ENCODE peak calls at places on chromosomes 12 and 14, in ten cellular contexts. J is stomach, W is PC-3, C is K562, Y is body of pancreas, X is SJSA1, D is transverse colon, V is AG04450, G is aorta, A is cardiac muscle cell. F is an unnamed sample.

GRCh38 chr12:27615331-27615891 is 80.8 kb upstream of the REP15 start:
- DNase-seq in C (no peak), G (no peak), Y (no peak), W (peak; percentile 81), V (no peak), X (peak; percentile 72), A (peak; percentile 32), J (no peak), D (no peak), F (no peak)

GRCh38 chr12:87779858-87780498 is 249.2 kb downstream of the C12orf50 start:
- DNase-seq in Y (peak; percentile 41), C (no peak), G (no peak), V (no peak), J (no peak), D (no peak), X (no peak), A (no peak), W (no peak), F (no peak)

GRCh38 chr12:122799635-122800243 is 25.4 kb downstream of the CCDC62 start:
- DNase-seq in Y (no peak), C (no peak), D (no peak), J (no peak), A (no peak), V (no peak), W (no peak), G (no peak), X (no peak), F (no peak)

GRCh38 chr14:24274101-24274543 is 2.7 kb upstream of the RABGGTA start:
- DNase-seq in X (no peak), D (no peak), Y (peak; percentile 80), C (peak; percentile 48), V (no peak), W (peak; percentile 78), A (no peak), G (no peak), J (peak; percentile 63), F (no peak)

GRCh38 chr12:54355104-54355815 is 9.0 kb downstream of the GPR84 start:
- DNase-seq in C (no peak), A (no peak), W (no peak), G (no peak), J (no peak), D (no peak), X (no peak), V (no peak), Y (no peak), F (no peak)

GRCh38 chr14:23483216-23483854 is 13.8 kb downstream of the NGDN start:
- DNase-seq in V (no peak), G (no peak), X (peak; percentile 43), W (peak; percentile 15), J (no peak), C (peak; percentile 43), A (peak; percentile 64), D (no peak), Y (no peak), F (no peak)

GRCh38 chr12:68896881-68897540 is 36.0 kb downstream of the CPM start:
- DNase-seq in C (no peak), Y (no peak), A (no peak), G (no peak), W (no peak), V (no peak), J (no peak), X (peak; percentile 54), D (no peak), F (no peak)

GRCh38 chr14:22509751-22510300 is 79.2 kb downstream of the DAD1 start:
- DNase-seq in J (no peak), A (no peak), X (no peak), Y (no peak), V (no peak), D (no peak), G (no peak), C (no peak), W (no peak), F (no peak)

GRCh38 chr14:96923003-96923402 is 125.8 kb downstream of the VRK1 start:
- DNase-seq in V (no peak), Y (no peak), A (no peak), C (no peak), W (no peak), J (no peak), G (no peak), D (no peak), X (no peak), F (no peak)

GRCh38 chr12:68400231-68400829 is 68.2 kb upstream of the MDM1 start:
- DNase-seq in A (no peak), C (no peak), V (no peak), Y (no peak), D (no peak), J (no peak), G (no peak), W (no peak), X (no peak), F (no peak)

GRCh38 chr14:50944647-50945413 is 547 bp upstream of the PYGL start:
- DNase-seq in V (no peak), Y (peak; percentile 71), X (peak; percentile 49), A (no peak), W (peak; percentile 84), D (peak; percentile 63), C (peak; percentile 7), J (peak; percentile 50), G (no peak), F (peak; percentile 56)

GRCh38 chr12:56153291-56154065 is 1.1 kb downstream of the MYL6B start:
- DNase-seq in G (no peak), J (no peak), A (no peak), X (no peak), C (no peak), D (no peak), W (no peak), Y (no peak), V (no peak), F (no peak)

GRCh38 chr12:25328082-25328712 is 77.5 kb upstream of the KRAS start:
- DNase-seq in Y (peak; percentile 65), J (no peak), C (no peak), W (no peak), G (no peak), D (no peak), X (no peak), A (no peak), V (no peak), F (peak; percentile 18)

GRCh38 chr12:130839770-130840355 is 813 bp upstream of the STX2 start:
- DNase-seq in V (no peak), Y (no peak), D (no peak), X (no peak), J (no peak), W (no peak), C (no peak), G (no peak), A (no peak), F (no peak)

GRCh38 chr12:122726056-122726558 is 4.5 kb downstream of the HCAR1 start:
- DNase-seq in X (no peak), G (no peak), V (no peak), Y (no peak), C (no peak), A (no peak), J (peak; percentile 46), W (peak; percentile 92), D (no peak), F (no peak)

GRCh38 chr14:45253754-45254300 is 825 bp upstream of the MIS18BP1 start:
- DNase-seq in W (no peak), X (no peak), Y (peak; percentile 10), C (no peak), G (peak; percentile 58), V (no peak), A (no peak), J (no peak), D (peak; percentile 27), F (no peak)

GRCh38 chr14:100203962-100204834 is 34.7 kb upstream of the YY1 start:
- DNase-seq in X (no peak), C (no peak), V (peak; percentile 37), W (no peak), Y (peak; percentile 63), D (no peak), J (peak; percentile 71), A (no peak), G (no peak), F (peak; percentile 85)

GRCh38 chr14:103296007-103296406 is 38.0 kb upstream of the EIF5 start:
- DNase-seq in G (no peak), X (peak; percentile 61), V (no peak), J (no peak), A (peak; percentile 62), D (no peak), W (peak; percentile 91), C (no peak), Y (no peak), F (peak; percentile 65)

GRCh38 chr12:6333029-6333428 is 8.8 kb downstream of the TNFRSF1A start:
- DNase-seq in W (no peak), G (no peak), V (no peak), A (no peak), D (no peak), C (no peak), X (no peak), Y (no peak), J (no peak), F (no peak)

GRCh38 chr14:88683119-88683518 is 109.6 kb downstream of the EML5 start:
- DNase-seq in G (no peak), J (no peak), Y (no peak), D (no peak), V (no peak), X (no peak), C (no peak), W (no peak), A (no peak), F (no peak)
- H3K9me3 ChIP-seq in G (no peaks in the 10 kb centered on the region), J (no peaks in the 10 kb centered on the region), Y (no peaks in the 10 kb centered on the region), D (no peaks in the 10 kb centered on the region), V (no peaks in the 10 kb centered on the region), X (no peaks in the 10 kb centered on the region), C (no peaks in the 10 kb centered on the region), W (no peaks in the 10 kb centered on the region), A (no peaks in the 10 kb centered on the region), F (no peaks in the 10 kb centered on the region)

GRCh38 chr12:124755801-124756148 is 107.9 kb downstream of the SCARB1 start:
- DNase-seq in V (no peak), X (no peak), J (no peak), A (no peak), W (no peak), G (no peak), D (no peak), C (no peak), Y (no peak), F (no peak)
- H3K27ac ChIP-seq in V (peak overlapping the region; percentile 73), X (peak overlapping the region; percentile 61), J (peak overlapping the region; percentile 84), A (no peak overlapping the region), W (no peak overlapping the region), G (no peak overlapping the region), D (peak overlapping the region; percentile 83), C (no peak overlapping the region), Y (peak overlapping the region; percentile 70), F (peak overlapping the region; percentile 84)

GRCh38 chr14:38973083-38973700 is 129.8 kb downstream of the SEC23A start:
- DNase-seq in J (no peak), W (no peak), D (no peak), C (no peak), X (no peak), G (no peak), A (no peak), Y (no peak), V (no peak), F (no peak)

GRCh38 chr14:38971258-38971921 is 131.6 kb downstream of the SEC23A start:
- DNase-seq in G (no peak), C (no peak), X (no peak), D (no peak), A (no peak), W (no peak), J (no peak), V (no peak), Y (no peak), F (no peak)

GRCh38 chr14:38972511-38972910 is 130.5 kb downstream of the SEC23A start:
- DNase-seq in C (no peak), X (no peak), A (no peak), Y (no peak), W (no peak), V (no peak), J (no peak), D (no peak), G (no peak), F (no peak)
- H3K4me3 ChIP-seq in C (no peak overlapping the region), X (no peak overlapping the region), A (no peak overlapping the region), Y (no peak overlapping the region), W (no peak overlapping the region), V (no peak overlapping the region), J (no peak overlapping the region), D (no peak overlapping the region), G (no peak overlapping the region), F (no peak overlapping the region)

GRCh38 chr12:94426049-94426448 is 33.6 kb downstream of the CEP83 start:
- DNase-seq in A (no peak), Y (no peak), D (no peak), G (no peak), C (no peak), X (no peak), J (no peak), W (no peak), V (no peak), F (no peak)
- H3K9me3 ChIP-seq in A (peaks cover 2% of the 10 kb centered on the region), Y (peaks cover 13% of the 10 kb centered on the region), D (peaks cover 32% of the 10 kb centered on the region), G (peaks cover 5% of the 10 kb centered on the region), C (peaks cover 35% of the 10 kb centered on the region), X (peaks cover 29% of the 10 kb centered on the region), J (peaks cover 36% of the 10 kb centered on the region), W (peaks cover 30% of the 10 kb centered on the region), V (peaks cover 24% of the 10 kb centered on the region), F (peaks cover 28% of the 10 kb centered on the region)